ENCODE peak calls at places on chromosome 2, in six cellular contexts. Y, O, X, N, S and U are unnamed samples.

GRCh38 chr2:179336782-179337534 is 72.3 kb upstream of the SESTD1 start:
- DNase-seq in Y (no peak), O (no peak), X (no peak), N (no peak), S (peak; percentile 46), U (no peak)

GRCh38 chr2:25337891-25338290 is 3.8 kb downstream of the DNMT3A start:
- DNase-seq in Y (no peak), O (no peak), X (no peak), N (no peak), S (no peak), U (no peak)

GRCh38 chr2:202989749-202990148 is 24.9 kb upstream of the NBEAL1 start:
- DNase-seq in Y (no peak), O (no peak), X (no peak), N (no peak), S (no peak), U (no peak)

GRCh38 chr2:28567076-28567471 is 71.2 kb downstream of the PLB1 start:
- DNase-seq in Y (no peak), O (no peak), X (peak; percentile 17), N (peak; percentile 36), S (no peak), U (no peak)

GRCh38 chr2:85796549-85797262 is 42.9 kb downstream of the ATOH8 start:
- DNase-seq in Y (no peak), O (peak; percentile 6), X (no peak), N (peak; percentile 5), S (no peak), U (peak; percentile 46)

GRCh38 chr2:83069724-83070123 is 1389.4 kb downstream of the SUCLG1 start:
- DNase-seq in Y (no peak), O (no peak), X (no peak), N (no peak), S (peak; percentile 54), U (no peak)

GRCh38 chr2:217996345-217996744 is 6.5 kb downstream of the TNS1 start:
- DNase-seq in Y (peak; percentile 64), O (no peak), X (peak; percentile 41), N (peak; percentile 77), S (peak; percentile 95), U (no peak)

GRCh38 chr2:72886505-72887031 is 640 bp upstream of the SPR start:
- DNase-seq in Y (no peak), O (no peak), X (no peak), N (no peak), S (no peak), U (no peak)

GRCh38 chr2:85585781-85586105 is 1.5 kb downstream of the VAMP5 start:
- DNase-seq in Y (no peak), O (no peak), X (no peak), N (no peak), S (peak; percentile 55), U (no peak)

GRCh38 chr2:54632733-54633692 is 90.4 kb upstream of the EML6 start:
- DNase-seq in Y (peak; percentile 39), O (no peak), X (peak; percentile 93), N (no peak), S (peak; percentile 74), U (no peak)

GRCh38 chr2:165348441-165348840 is 109.2 kb downstream of the SCN2A start:
- DNase-seq in Y (no peak), O (no peak), X (no peak), N (no peak), S (peak; percentile 58), U (no peak)

GRCh38 chr2:200747668-200748618 is 63.8 kb upstream of the BZW1 start:
- DNase-seq in Y (no peak), O (no peak), X (peak; percentile 94), N (no peak), S (peak; percentile 90), U (no peak)

GRCh38 chr2:234879671-234880455 is 72.0 kb upstream of the SH3BP4 start:
- DNase-seq in Y (no peak), O (no peak), X (peak; percentile 53), N (no peak), S (peak; percentile 91), U (peak; percentile 70)

GRCh38 chr2:235244497-235245215 is 249.2 kb upstream of the AGAP1 start:
- DNase-seq in Y (no peak), O (no peak), X (no peak), N (no peak), S (peak; percentile 61), U (no peak)

GRCh38 chr2:23639406-23639982 is 254.5 kb downstream of the KLHL29 start:
- DNase-seq in Y (no peak), O (no peak), X (no peak), N (no peak), S (no peak), U (no peak)

GRCh38 chr2:190683802-190684201 is 34.9 kb downstream of the NAB1 start:
- DNase-seq in Y (no peak), O (no peak), X (no peak), N (no peak), S (peak; percentile 66), U (no peak)

GRCh38 chr2:176669398-176670174 is 400.3 kb downstream of the MTX2 start:
- DNase-seq in Y (no peak), O (no peak), X (no peak), N (no peak), S (no peak), U (peak; percentile 57)

GRCh38 chr2:158967731-158968395 is 577 bp upstream of the TANC1 start:
- DNase-seq in Y (no peak), O (peak; percentile 52), X (peak; percentile 52), N (peak; percentile 44), S (peak; percentile 67), U (peak; percentile 61)

GRCh38 chr2:28618221-28619141 is 122.6 kb downstream of the PLB1 start:
- DNase-seq in Y (no peak), O (no peak), X (no peak), N (no peak), S (no peak), U (no peak)

GRCh38 chr2:184611221-184612085 is 13.1 kb downstream of the ZNF804A start:
- DNase-seq in Y (peak; percentile 4), O (no peak), X (no peak), N (no peak), S (peak; percentile 62), U (peak; percentile 36)

GRCh38 chr2:154963509-154963908 is 265.0 kb downstream of the KCNJ3 start:
- DNase-seq in Y (no peak), O (no peak), X (no peak), N (no peak), S (no peak), U (no peak)

GRCh38 chr2:174667461-174667860 is 69.9 kb upstream of the WIPF1 start:
- DNase-seq in Y (no peak), O (no peak), X (no peak), N (no peak), S (no peak), U (no peak)

GRCh38 chr2:221455214-221455613 is 116.9 kb downstream of the EPHA4 start:
- DNase-seq in Y (no peak), O (no peak), X (no peak), N (no peak), S (peak; percentile 7), U (no peak)

DNA sequence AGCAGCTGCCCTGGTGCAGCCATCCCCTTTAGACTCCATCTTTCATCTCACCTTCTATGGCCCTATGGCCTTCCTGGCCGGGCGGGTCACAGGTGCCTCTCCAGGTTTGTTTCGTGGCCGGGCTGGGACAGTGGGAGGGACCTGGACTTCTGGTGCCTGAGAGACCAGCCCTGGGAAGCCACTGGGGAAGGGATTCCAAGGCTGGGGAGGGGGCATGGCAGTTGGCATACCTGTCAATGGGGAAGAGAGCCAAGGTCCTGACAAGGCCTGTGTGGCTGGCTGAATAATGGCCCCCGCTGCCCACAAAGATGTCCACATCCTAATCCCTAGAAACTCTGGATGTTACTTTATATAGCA is 7.7 kb downstream of the NEU2 start:
- DNase-seq in Y (no peak), O (no peak), X (no peak), N (no peak), S (no peak), U (no peak)
- H3K27ac ChIP-seq in Y (no peak overlapping the region), O (no peak overlapping the region), X (no peak overlapping the region), N (no peak overlapping the region), S (no peak overlapping the region), U (no peak overlapping the region)

DNA sequence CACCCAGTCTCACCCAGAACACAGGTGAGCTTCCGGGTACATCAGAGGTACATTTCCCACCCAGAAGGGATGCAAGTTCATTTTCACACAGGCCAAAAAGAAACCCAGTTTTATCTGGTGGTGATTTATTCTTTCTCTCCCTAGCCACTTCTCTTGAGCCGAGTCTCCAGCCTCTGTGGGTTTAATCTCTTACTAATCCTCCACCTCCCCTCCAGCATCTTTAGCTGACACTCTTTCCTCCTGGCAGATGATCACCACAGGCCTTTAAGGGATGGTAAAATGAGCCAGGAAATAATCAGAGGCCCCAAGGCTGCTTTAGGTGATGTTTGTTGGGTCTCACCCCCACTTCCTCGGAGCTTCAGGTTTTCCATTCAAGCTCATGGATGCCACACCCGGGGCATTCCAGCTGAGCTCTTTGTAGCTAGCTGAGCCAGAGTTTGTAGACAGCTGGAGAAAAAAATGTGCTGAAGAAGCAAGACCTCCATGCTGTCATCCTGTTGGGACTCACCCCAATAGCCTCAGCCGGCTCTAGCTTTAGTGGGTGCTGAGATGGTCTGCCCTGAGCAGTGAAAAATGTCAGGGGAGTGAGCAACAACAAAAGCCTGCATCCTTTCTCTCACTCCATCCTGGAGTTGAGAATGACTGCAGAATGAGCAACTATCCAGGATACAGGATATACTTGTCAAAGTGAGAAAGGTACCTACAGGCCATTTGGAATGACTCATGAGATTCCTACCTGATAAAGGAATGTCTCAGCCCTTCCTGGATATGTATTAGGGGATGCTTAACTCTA is 145.9 kb upstream of the DLX2 start:
- DNase-seq in Y (peak; percentile 93), O (no peak), X (no peak), N (no peak), S (no peak), U (no peak)
- H3K27ac ChIP-seq in Y (peak overlapping the region; percentile 95), O (no peak overlapping the region), X (no peak overlapping the region), N (no peak overlapping the region), S (no peak overlapping the region), U (no peak overlapping the region)

GRCh38 chr2:119350311-119350998 is 16.2 kb downstream of the C2orf76 start:
- DNase-seq in Y (no peak), O (no peak), X (no peak), N (no peak), S (no peak), U (no peak)
- H3K27ac ChIP-seq in Y (no peak overlapping the region), O (no peak overlapping the region), X (no peak overlapping the region), N (no peak overlapping the region), S (no peak overlapping the region), U (peak overlapping the region; percentile 9)

GRCh38 chr2:126642031-126642430 is 13.9 kb upstream of the GYPC start:
- DNase-seq in Y (no peak), O (no peak), X (no peak), N (no peak), S (no peak), U (no peak)

GRCh38 chr2:126645211-126645618 is 10.7 kb upstream of the GYPC start:
- DNase-seq in Y (no peak), O (no peak), X (no peak), N (no peak), S (no peak), U (no peak)

GRCh38 chr2:126643972-126644371 is 12.0 kb upstream of the GYPC start:
- DNase-seq in Y (no peak), O (no peak), X (no peak), N (no peak), S (no peak), U (no peak)

GRCh38 chr2:126644630-126645191 is 11.2 kb upstream of the GYPC start:
- DNase-seq in Y (no peak), O (no peak), X (no peak), N (no peak), S (peak; percentile 33), U (no peak)

DNA sequence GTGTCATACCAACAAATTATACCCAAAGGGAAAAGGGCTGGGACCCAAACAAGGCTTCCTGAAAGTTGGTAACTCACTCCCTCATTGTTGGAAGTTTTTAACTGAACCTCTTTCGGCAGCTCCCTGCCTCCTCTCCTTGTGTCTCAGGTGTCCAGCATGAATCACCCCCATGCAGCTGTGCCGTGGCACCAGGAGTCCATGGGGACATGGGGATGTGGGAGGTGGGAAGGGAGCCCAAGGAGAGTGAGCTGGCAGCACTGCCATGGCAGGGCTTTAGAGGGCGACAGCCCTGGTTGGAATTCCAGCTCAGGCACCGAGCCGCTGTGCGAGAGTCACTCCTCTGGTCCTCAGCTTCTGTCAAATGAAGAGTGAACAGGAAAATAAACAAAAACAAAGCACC is 12.5 kb upstream of the GYPC start:
- DNase-seq in Y (no peak), O (no peak), X (no peak), N (no peak), S (no peak), U (no peak)
- H3K27ac ChIP-seq in Y (no peak overlapping the region), O (no peak overlapping the region), X (no peak overlapping the region), N (no peak overlapping the region), S (no peak overlapping the region), U (no peak overlapping the region)